ENCODE peak calls at places on chromosomes 5 and 9, in eight cellular contexts. J is brain microvascular endothelial cell, Q is OCI-LY7, X is tibial artery, G is tibial nerve, B is adrenal gland, N is ovary, Y is Peyer's patch. V is an unnamed sample.

GRCh38 chr5:127723571-127723970 is 20.4 kb downstream of the CCDC192 start:
- DNase-seq in J (peak), Q (no peak), X (peak), G (peak), B (peak), N (no peak), Y (no peak), V (no peak)

GRCh38 chr5:177547736-177548135 is 6.6 kb downstream of the FAM193B start:
- DNase-seq in J (no peak), Q (no peak), X (no peak), G (no peak), B (no peak), N (no peak), Y (no peak), V (no peak)

GRCh38 chr9:121815084-121815483 is 163.7 kb downstream of the DAB2IP start:
- DNase-seq in J (no peak), Q (no peak), X (no peak), G (no peak), B (no peak), N (no peak), Y (no peak), V (no peak)

GRCh38 chr5:154296525-154297159 is 106.1 kb downstream of the GALNT10 start:
- DNase-seq in J (no peak), Q (no peak), X (no peak), G (no peak), B (no peak), N (no peak), Y (no peak), V (no peak)

GRCh38 chr9:33884856-33885701 is 68.1 kb downstream of the UBE2R2 start:
- DNase-seq in J (peak), Q (no peak), X (no peak), G (peak), B (peak), N (peak), Y (no peak), V (peak)

GRCh38 chr9:73183917-73184861 is 32.5 kb downstream of the ANXA1 start:
- DNase-seq in J (no peak), Q (peak), X (no peak), G (no peak), B (no peak), N (no peak), Y (no peak), V (no peak)

GRCh38 chr5:77239126-77239741 is 28.8 kb downstream of the PDE8B start:
- DNase-seq in J (peak), Q (peak), X (no peak), G (no peak), B (peak), N (no peak), Y (no peak), V (no peak)

GRCh38 chr5:121144764-121145163 is 680.7 kb downstream of the PRR16 start:
- DNase-seq in J (no peak), Q (no peak), X (no peak), G (no peak), B (no peak), N (no peak), Y (no peak), V (no peak)

GRCh38 chr5:78605611-78606010 is 43.0 kb downstream of the LHFPL2 start:
- DNase-seq in J (no peak), Q (no peak), X (no peak), G (no peak), B (no peak), N (no peak), Y (no peak), V (no peak)

GRCh38 chr9:37332581-37332980 is 89.9 kb upstream of the GRHPR start:
- DNase-seq in J (no peak), Q (no peak), X (no peak), G (no peak), B (no peak), N (no peak), Y (no peak), V (no peak)

GRCh38 chr5:57405984-57406383 is 76.6 kb downstream of the ACTBL2 start:
- DNase-seq in J (no peak), Q (no peak), X (no peak), G (no peak), B (no peak), N (no peak), Y (no peak), V (no peak)

GRCh38 chr5:173454764-173455598 is 126.8 kb upstream of the STC2 start:
- DNase-seq in J (peak), Q (no peak), X (peak), G (no peak), B (peak), N (no peak), Y (no peak), V (no peak)

GRCh38 chr5:171495122-171495700 is 75.8 kb downstream of the FGF18 start:
- DNase-seq in J (no peak), Q (no peak), X (no peak), G (no peak), B (no peak), N (no peak), Y (no peak), V (no peak)

GRCh38 chr9:135329571-135330306 is 149.8 kb upstream of the PPP1R26 start:
- DNase-seq in J (no peak), Q (no peak), X (no peak), G (no peak), B (no peak), N (no peak), Y (no peak), V (no peak)

GRCh38 chr5:73027361-73027760 is 71.5 kb downstream of the FCHO2 start:
- DNase-seq in J (no peak), Q (peak), X (no peak), G (no peak), B (no peak), N (no peak), Y (no peak), V (no peak)

GRCh38 chr5:149240354-149240998 is 31.2 kb upstream of the AFAP1L1 start:
- DNase-seq in J (no peak), Q (no peak), X (no peak), G (no peak), B (no peak), N (no peak), Y (no peak), V (peak)

GRCh38 chr5:43232943-43233833 is 41.2 kb downstream of the NIM1K start:
- DNase-seq in J (no peak), Q (no peak), X (no peak), G (no peak), B (no peak), N (no peak), Y (no peak), V (no peak)

GRCh38 chr9:93159601-93160418 is 24.1 kb upstream of the WNK2 start:
- DNase-seq in J (peak), Q (peak), X (peak), G (peak), B (peak), N (peak), Y (peak), V (peak)

GRCh38 chr9:98275159-98275558 is 19.7 kb upstream of the TBC1D2 start:
- DNase-seq in J (no peak), Q (no peak), X (no peak), G (no peak), B (no peak), N (no peak), Y (no peak), V (no peak)

GRCh38 chr5:88860501-88860900 is 22.5 kb downstream of the MEF2C start:
- DNase-seq in J (peak), Q (no peak), X (no peak), G (no peak), B (no peak), N (no peak), Y (no peak), V (no peak)

GRCh38 chr5:2920312-2920711 is 168.8 kb upstream of the IRX2 start:
- DNase-seq in J (no peak), Q (no peak), X (no peak), G (no peak), B (no peak), N (no peak), Y (no peak), V (no peak)

GRCh38 chr9:7097040-7097715 is 339.4 kb downstream of the KDM4C start:
- DNase-seq in J (no peak), Q (no peak), X (no peak), G (no peak), B (no peak), N (no peak), Y (no peak), V (no peak)

DNA sequence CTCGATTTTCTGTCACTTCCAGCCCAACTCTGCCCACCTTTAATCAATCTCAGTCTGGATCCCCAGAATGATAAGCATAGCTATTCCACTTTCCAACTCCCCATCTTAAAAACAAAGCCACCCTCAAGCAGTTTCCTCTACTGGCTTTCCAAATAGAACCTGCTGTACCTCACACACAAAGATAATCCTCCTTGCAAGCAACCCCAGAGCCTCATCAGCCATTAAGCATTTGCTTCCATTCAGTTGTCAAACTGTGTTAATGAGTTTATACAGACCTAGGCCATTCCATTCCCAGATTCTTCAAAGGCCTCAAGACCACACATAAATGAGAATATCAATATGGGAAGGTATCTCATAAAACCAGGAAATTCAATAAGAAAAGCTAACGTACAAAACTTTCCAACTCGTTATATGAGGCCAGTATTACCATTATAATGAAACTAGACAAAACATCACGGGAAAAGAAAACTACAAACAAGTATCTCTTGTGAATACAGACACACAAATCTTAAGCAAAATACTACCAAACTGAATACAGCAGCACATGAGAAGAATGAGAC is 86.8 kb downstream of the DROSHA start:
- DNase-seq in J (no peak), Q (no peak), X (no peak), G (no peak), B (no peak), N (no peak), Y (no peak), V (no peak)
- H3K27ac ChIP-seq in J (no peak), Q (no peak), X (no peak), G (no peak), B (no peak), N (no peak), Y (no peak), V (no peak)

GRCh38 chr9:126956929-126957686 is 42.5 kb downstream of the RALGPS1 start:
- DNase-seq in J (peak), Q (no peak), X (no peak), G (no peak), B (no peak), N (no peak), Y (no peak), V (no peak)
- H3K27ac ChIP-seq in J (no peak), Q (no peak), X (peak), G (no peak), B (no peak), N (no peak), Y (no peak), V (no peak)

GRCh38 chr5:137994556-137994955 is 38.3 kb downstream of the FAM13B start:
- DNase-seq in J (no peak), Q (no peak), X (no peak), G (no peak), B (no peak), N (no peak), Y (no peak), V (no peak)
- H3K27ac ChIP-seq in J (no peak), Q (no peak), X (no peak), G (no peak), B (no peak), N (no peak), Y (no peak), V (no peak)

GRCh38 chr9:106075991-106076390 is 381.6 kb downstream of the TMEM38B start:
- DNase-seq in J (peak), Q (no peak), X (no peak), G (peak), B (no peak), N (no peak), Y (no peak), V (no peak)

GRCh38 chr9:106077731-106078130 is 383.4 kb downstream of the TMEM38B start:
- DNase-seq in J (no peak), Q (no peak), X (no peak), G (no peak), B (no peak), N (no peak), Y (no peak), V (no peak)

GRCh38 chr9:106072421-106072820 is 378.1 kb downstream of the TMEM38B start:
- DNase-seq in J (no peak), Q (no peak), X (no peak), G (no peak), B (no peak), N (no peak), Y (no peak), V (no peak)

GRCh38 chr9:106074006-106074405 is 379.7 kb downstream of the TMEM38B start:
- DNase-seq in J (no peak), Q (no peak), X (no peak), G (no peak), B (no peak), N (no peak), Y (no peak), V (no peak)

DNA sequence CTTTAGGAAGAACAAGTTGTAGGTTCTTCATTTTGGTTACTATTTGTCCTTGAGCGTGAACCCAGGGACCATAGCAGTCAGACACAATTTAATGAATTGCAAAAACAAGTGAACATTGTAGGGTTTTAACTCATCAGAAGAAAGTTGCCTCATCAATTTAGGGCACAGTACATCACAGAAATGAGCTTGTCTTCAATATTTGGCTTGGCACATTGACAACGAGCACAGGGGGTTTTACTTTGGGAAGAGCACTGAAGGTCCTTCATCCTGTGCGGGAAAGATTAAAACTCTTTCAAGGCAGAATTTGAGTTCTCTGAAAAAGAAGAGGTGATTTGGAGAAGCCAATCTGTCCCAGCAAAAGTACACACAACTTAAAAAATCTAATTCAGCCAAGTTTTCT is 381.2 kb downstream of the TMEM38B start:
- DNase-seq in J (no peak), Q (no peak), X (no peak), G (no peak), B (no peak), N (no peak), Y (no peak), V (no peak)
- H3K27ac ChIP-seq in J (no peak), Q (no peak), X (no peak), G (no peak), B (no peak), N (no peak), Y (no peak), V (no peak)

GRCh38 chr5:132773114-132773513 is 3.9 kb downstream of the SEPTIN8 start:
- DNase-seq in J (no peak), Q (no peak), X (no peak), G (no peak), B (no peak), N (no peak), Y (no peak), V (no peak)
- H3K27ac ChIP-seq in J (no peak), Q (no peak), X (peak), G (peak), B (no peak), N (no peak), Y (no peak), V (no peak)

GRCh38 chr5:67643531-67643930 is 446.9 kb upstream of the CD180 start:
- DNase-seq in J (no peak), Q (no peak), X (no peak), G (no peak), B (no peak), N (no peak), Y (no peak), V (no peak)

GRCh38 chr5:67652212-67652611 is 455.6 kb upstream of the CD180 start:
- DNase-seq in J (no peak), Q (no peak), X (no peak), G (no peak), B (no peak), N (no peak), Y (no peak), V (no peak)

GRCh38 chr5:67644221-67644920 is 447.8 kb upstream of the CD180 start:
- DNase-seq in J (no peak), Q (no peak), X (no peak), G (no peak), B (no peak), N (no peak), Y (no peak), V (no peak)

GRCh38 chr5:67647772-67648171 is 451.2 kb upstream of the CD180 start:
- DNase-seq in J (no peak), Q (no peak), X (no peak), G (no peak), B (no peak), N (no peak), Y (no peak), V (no peak)

GRCh38 chr5:67648201-67648671 is 451.6 kb upstream of the CD180 start:
- DNase-seq in J (peak), Q (no peak), X (peak), G (peak), B (peak), N (peak), Y (no peak), V (peak)
- H3K27ac ChIP-seq in J (peak), Q (no peak), X (peak), G (peak), B (no peak), N (no peak), Y (no peak), V (peak)

V was measured in pancreas.